ENCODE peak calls at places on chromosomes 4 and X, in seven cellular contexts. B is choroid plexus epithelial cell, G is ovary, E is OCI-LY7, D is left lung, I is heart right ventricle, M is AG09309. V is an unnamed sample.
A peak's percentile ranks its signal among the peaks of the same experiment; 100 is the strongest.

GRCh38 chr4:36111180-36111579 is 133.1 kb downstream of the ARAP2 start:
- DNase-seq in I (no peak), M (no peak), B (peak; percentile 68), G (no peak), E (no peak), D (no peak), V (no peak)

GRCh38 chr4:99986792-99987191 is 36.7 kb upstream of the H2AZ1 start:
- DNase-seq in M (no peak), B (no peak), G (no peak), E (no peak), I (no peak), D (no peak), V (no peak)

GRCh38 chr4:26647523-26648224 is 63.8 kb downstream of the TBC1D19 start:
- DNase-seq in G (no peak), M (no peak), E (no peak), B (no peak), I (no peak), D (no peak), V (no peak)

GRCh38 chrX:12890467-12890866 is 16.0 kb upstream of the TLR8 start:
- DNase-seq in M (no peak), G (no peak), E (peak; percentile 58), B (peak; percentile 14), D (no peak), I (no peak), V (no peak)

GRCh38 chrX:129793604-129794191 is 13.9 kb downstream of the SASH3 start:
- DNase-seq in M (no peak), G (no peak), I (no peak), E (no peak), D (no peak), B (no peak), V (no peak)

GRCh38 chr4:146520894-146521542 is 722 bp downstream of the SLC10A7 start:
- DNase-seq in M (peak; percentile 23), B (peak; percentile 80), D (no peak), E (peak; percentile 63), G (no peak), I (no peak), V (no peak)

GRCh38 chrX:48902135-48902534 is 4.4 kb downstream of the PQBP1 start:
- DNase-seq in M (no peak), G (no peak), D (no peak), B (no peak), E (no peak), I (no peak), V (no peak)

GRCh38 chr4:87322754-87323153 is at the start of gene HSD17B13:
- DNase-seq in B (no peak), I (no peak), G (no peak), D (no peak), M (no peak), E (no peak), V (no peak)

GRCh38 chrX:119692241-119693031 is 532 bp downstream of the SEPTIN6 start:
- DNase-seq in D (peak; percentile 81), M (no peak), G (no peak), B (peak; percentile 46), E (peak; percentile 67), I (peak; percentile 24), V (no peak)

GRCh38 chr4:18880850-18881249 is 859.3 kb upstream of the LCORL start:
- DNase-seq in B (no peak), M (no peak), E (no peak), D (no peak), I (no peak), G (no peak), V (no peak)

GRCh38 chr4:99863-100262 is 24.4 kb upstream of the ZNF718 start:
- DNase-seq in I (no peak), M (no peak), E (no peak), B (peak; percentile 5), D (no peak), G (no peak), V (no peak)

GRCh38 chr4:73103799-73104503 is 34.4 kb upstream of the COX18 start:
- DNase-seq in I (no peak), B (peak; percentile 37), E (no peak), G (no peak), M (no peak), D (no peak), V (no peak)

GRCh38 chrX:92247076-92247475 is 467.9 kb downstream of the PCDH11X start:
- DNase-seq in G (no peak), I (no peak), D (no peak), M (no peak), B (no peak), E (no peak), V (no peak)

GRCh38 chr4:10977534-10977933 is 293.0 kb upstream of the CLNK start:
- DNase-seq in M (no peak), D (no peak), B (no peak), I (no peak), G (no peak), E (peak; percentile 40), V (no peak)

GRCh38 chr4:121824950-121825349 is 1.3 kb upstream of the CCNA2 start:
- DNase-seq in B (no peak), I (no peak), D (no peak), M (no peak), G (no peak), E (peak; percentile 17), V (no peak)

GRCh38 chr4:121824171-121824527 is 466 bp upstream of the CCNA2 start:
- DNase-seq in I (no peak), D (no peak), B (no peak), G (no peak), M (no peak), E (no peak), V (no peak)

GRCh38 chr4:121823505-121824170 is at the start of gene CCNA2:
- DNase-seq in E (peak; percentile 97), B (peak; percentile 98), I (peak; percentile 93), M (peak; percentile 86), D (peak; percentile 96), G (peak; percentile 97), V (peak; percentile 82)

GRCh38 chr4:121822047-121822446 is 1.6 kb downstream of the CCNA2 start:
- DNase-seq in D (no peak), I (no peak), G (no peak), M (no peak), E (no peak), B (no peak), V (no peak)

DNA sequence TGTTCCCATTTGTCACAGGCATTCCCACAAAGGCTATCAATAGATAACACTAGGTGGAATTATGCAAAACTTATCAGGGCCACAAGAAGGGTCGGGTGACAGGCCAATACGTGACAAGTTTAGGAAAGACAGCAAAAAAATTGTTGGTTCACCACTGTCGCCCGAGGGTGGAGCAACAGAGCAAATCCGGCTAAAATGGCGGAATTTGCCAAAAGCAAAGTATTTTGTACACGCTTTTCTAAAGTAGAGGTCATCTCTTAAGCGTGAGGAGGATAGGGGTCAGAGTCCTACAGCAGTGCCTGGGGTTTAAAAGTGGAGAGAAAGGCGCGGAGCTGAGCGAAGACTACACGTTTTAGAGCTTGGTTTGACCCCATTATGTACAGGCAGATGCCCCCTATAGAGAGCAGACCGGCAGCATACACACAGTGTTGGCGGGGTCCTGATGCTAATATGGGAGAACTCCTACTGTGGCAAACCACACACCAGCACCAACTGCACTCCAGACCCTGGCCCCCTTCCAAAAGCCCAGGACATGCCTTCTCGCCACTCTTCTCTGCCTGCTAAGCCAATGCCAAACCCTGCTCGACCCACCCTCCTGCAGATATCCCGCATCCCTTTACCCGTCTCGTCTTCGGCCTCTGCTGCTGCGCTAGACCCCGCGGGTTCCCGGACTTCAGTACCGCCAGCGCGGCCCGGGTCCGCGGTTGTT is 733 bp downstream of the CCNA2 start:
- DNase-seq in G (no peak), M (no peak), E (peak; percentile 74), B (peak; percentile 30), D (no peak), I (no peak), V (no peak)
- TF ChIP-seq CTCF in G (no peak), M (no peak), E (peak; percentile 71), B (peak; percentile 36), D (no peak), I (no peak), V (peak; percentile 16)

DNA sequence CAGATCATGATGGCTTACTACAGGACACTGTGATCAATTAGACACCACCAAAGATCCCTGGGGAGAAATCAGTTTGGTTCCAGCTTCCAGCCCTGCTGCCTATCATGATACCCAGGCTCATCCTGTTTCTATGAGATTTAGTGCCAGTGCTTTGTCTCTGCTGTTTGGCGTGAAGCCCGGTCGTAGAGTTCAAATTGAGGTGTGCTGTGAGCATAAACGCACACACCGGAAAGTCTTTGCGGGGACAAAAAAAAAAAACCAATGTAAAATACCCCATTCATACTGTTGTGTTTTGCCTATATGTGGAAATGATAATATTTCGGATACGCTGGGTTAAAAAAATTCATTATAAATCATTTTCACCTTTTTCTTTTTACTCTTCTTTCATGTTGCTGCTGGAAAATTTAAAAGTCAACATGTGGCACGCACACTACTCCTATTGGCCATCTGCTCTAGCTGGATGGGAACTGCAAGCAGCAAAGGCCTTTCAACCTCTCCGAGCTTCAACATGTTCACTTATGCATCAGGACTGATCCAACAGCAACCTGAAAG is 611 bp upstream of the DKC1 start:
- DNase-seq in E (peak; percentile 11), B (no peak), G (peak; percentile 26), I (no peak), D (no peak), M (no peak), V (no peak)
- H3K4me3 ChIP-seq in E (peak overlapping the region; percentile 100), B (peak overlapping the region; percentile 56), G (peak overlapping the region; percentile 46), I (peak overlapping the region; percentile 81), D (peak overlapping the region; percentile 73), M (peak overlapping the region; percentile 32), V (peak overlapping the region; percentile 60)

GRCh38 chr4:3671571-3672464 is 94.4 kb upstream of the ADRA2C start:
- DNase-seq in I (no peak), B (peak; percentile 3), E (no peak), G (no peak), M (no peak), D (peak; percentile 37), V (no peak)

GRCh38 chr4:3673176-3673575 is 93.0 kb upstream of the ADRA2C start:
- DNase-seq in E (no peak), G (no peak), D (peak; percentile 29), B (no peak), M (no peak), I (no peak), V (no peak)

GRCh38 chr4:3673716-3674478 is 92.3 kb upstream of the ADRA2C start:
- DNase-seq in E (no peak), M (no peak), B (no peak), G (no peak), I (no peak), D (peak; percentile 56), V (no peak)

GRCh38 chr4:3670521-3671519 is 95.4 kb upstream of the ADRA2C start:
- DNase-seq in D (peak; percentile 65), B (no peak), G (no peak), I (no peak), E (no peak), M (no peak), V (no peak)

GRCh38 chr4:3672465-3672831 is 93.7 kb upstream of the ADRA2C start:
- DNase-seq in B (no peak), E (no peak), M (no peak), I (no peak), G (no peak), D (no peak), V (no peak)
- TF ChIP-seq CTCF in B (no peak), E (no peak), M (no peak), I (no peak), G (no peak), D (no peak), V (no peak)

GRCh38 chrX:139642241-139642927 is 65.6 kb downstream of the MCF2 start:
- DNase-seq in D (no peak), E (no peak), G (no peak), M (no peak), I (no peak), B (peak; percentile 1), V (no peak)
- H3K4me3 ChIP-seq in D (no peak overlapping the region), E (no peak overlapping the region), G (no peak overlapping the region), M (no peak overlapping the region), I (no peak overlapping the region), B (no peak overlapping the region), V (no peak overlapping the region)